ENCODE peak calls at places on chromosomes 7 and 10, in eight cellular contexts. S is HFFc6; B is foreskin melanocyte; U is ecto neural progenitor cell; F is NCI-H1105 treated with DMSO at 0.1 percent for 48 hours; G is NCI-H1092; W is D341Med; H is CD4-positive, alpha-beta T cell. P is an unnamed sample.

GRCh38 chr10:6383099-6383812 is 180.5 kb downstream of the PFKFB3 start:
- DNase-seq in W (no peak), U (no peak), H (no peak), G (no peak), F (no peak), B (peak; percentile 84), S (peak; percentile 30), P (no peak)

GRCh38 chr7:40316176-40316575 is 181.4 kb downstream of the SUGCT start:
- DNase-seq in G (no peak), S (no peak), U (no peak), H (no peak), W (no peak), B (peak; percentile 56), F (no peak), P (no peak)

GRCh38 chr7:651032-651728 is 75.3 kb upstream of the DNAAF5 start:
- DNase-seq in S (no peak), G (no peak), H (no peak), F (no peak), B (no peak), W (no peak), U (no peak), P (no peak)

GRCh38 chr7:83684928-83685327 is 36.0 kb upstream of the SEMA3E start:
- DNase-seq in F (no peak), B (no peak), H (no peak), W (no peak), U (no peak), S (no peak), G (no peak), P (no peak)

GRCh38 chr7:93810571-93810970 is 80.0 kb downstream of the TFPI2 start:
- DNase-seq in S (no peak), H (no peak), B (no peak), U (no peak), G (no peak), F (no peak), W (no peak), P (no peak)

GRCh38 chr7:7653140-7653539 is 12.6 kb downstream of the UMAD1 start:
- DNase-seq in W (no peak), U (no peak), H (no peak), G (no peak), S (no peak), F (no peak), B (no peak), P (no peak)

GRCh38 chr10:44520651-44521050 is 135.8 kb upstream of the CXCL12 start:
- DNase-seq in F (no peak), H (no peak), U (no peak), S (peak; percentile 31), G (no peak), B (no peak), W (no peak), P (no peak)

GRCh38 chr10:106708521-106708920 is 456.0 kb downstream of the SORCS1 start:
- DNase-seq in S (no peak), W (no peak), H (no peak), B (no peak), U (no peak), G (no peak), F (no peak), P (no peak)

GRCh38 chr7:49776994-49777393 is 3.6 kb downstream of the VWC2 start:
- DNase-seq in F (no peak), S (no peak), H (no peak), B (no peak), W (no peak), U (peak; percentile 58), G (no peak), P (no peak)

GRCh38 chr7:1854521-1855395 is 184.7 kb downstream of the ELFN1 start:
- DNase-seq in G (no peak), F (no peak), U (peak; percentile 46), B (no peak), W (no peak), H (no peak), S (no peak), P (no peak)

GRCh38 chr10:92689663-92690210 is at the start of gene HHEX:
- DNase-seq in G (peak; percentile 3), H (no peak), S (no peak), F (no peak), U (peak; percentile 64), W (peak; percentile 86), B (peak; percentile 26), P (peak; percentile 49)

GRCh38 chr7:23615331-23615730 is 18.1 kb downstream of the CCDC126 start:
- DNase-seq in G (no peak), U (no peak), W (no peak), F (no peak), H (no peak), B (no peak), S (no peak), P (no peak)

GRCh38 chr7:138892808-138893207 is 88.4 kb downstream of the KIAA1549 start:
- DNase-seq in H (no peak), G (no peak), F (no peak), W (no peak), B (no peak), U (no peak), S (no peak), P (peak; percentile 57)

GRCh38 chr10:88023676-88024075 is 160.3 kb downstream of the PTEN start:
- DNase-seq in U (no peak), H (no peak), S (no peak), B (no peak), G (no peak), W (no peak), F (no peak), P (no peak)

GRCh38 chr10:17974505-17974904 is 22.8 kb downstream of the SLC39A12 start:
- DNase-seq in W (no peak), U (no peak), H (no peak), G (no peak), B (no peak), F (no peak), S (no peak), P (no peak)

GRCh38 chr7:133230591-133231194 is 22.2 kb upstream of the EXOC4 start:
- DNase-seq in U (peak; percentile 58), W (peak; percentile 53), G (peak; percentile 48), H (peak; percentile 27), S (peak; percentile 44), B (peak; percentile 51), F (peak; percentile 48), P (no peak)

GRCh38 chr10:22666287-22667092 is 47.9 kb downstream of the PIP4K2A start:
- DNase-seq in W (no peak), S (no peak), F (no peak), G (no peak), H (peak; percentile 58), U (no peak), B (no peak), P (no peak)

GRCh38 chr7:46035166-46035565 is 114.1 kb upstream of the IGFBP3 start:
- DNase-seq in U (no peak), H (no peak), S (no peak), B (no peak), F (no peak), W (no peak), G (no peak), P (no peak)

GRCh38 chr10:96133135-96133534 is 3.0 kb downstream of the ZNF518A start:
- DNase-seq in H (no peak), F (no peak), W (no peak), B (no peak), G (no peak), S (peak; percentile 5), U (no peak), P (no peak)

GRCh38 chr7:36244429-36244828 is 91.4 kb downstream of the EEPD1 start:
- DNase-seq in G (no peak), F (no peak), U (no peak), S (no peak), B (no peak), H (no peak), W (no peak), P (no peak)

GRCh38 chr10:110860576-110861241 is 11.0 kb upstream of the PDCD4 start:
- DNase-seq in F (no peak), G (no peak), U (no peak), H (peak; percentile 51), S (no peak), W (no peak), B (no peak), P (peak; percentile 34)

GRCh38 chr7:5237286-5237685 is 45.5 kb upstream of the SLC29A4 start:
- DNase-seq in S (peak; percentile 20), B (peak; percentile 54), G (no peak), H (no peak), U (no peak), W (no peak), F (no peak), P (no peak)

GRCh38 chr7:151378011-151378410 is 31.8 kb downstream of the WDR86 start:
- DNase-seq in H (no peak), G (no peak), U (no peak), W (peak; percentile 8), B (no peak), F (no peak), S (no peak), P (no peak)

GRCh38 chr10:5198386-5198785 is 1.7 kb downstream of the AKR1C4 start:
- DNase-seq in F (no peak), W (no peak), G (no peak), S (no peak), U (no peak), B (no peak), H (no peak), P (no peak)

GRCh38 chr10:132990684-132991545 is 48.5 kb upstream of the CFAP46 start:
- DNase-seq in F (no peak), G (no peak), S (no peak), B (no peak), H (no peak), W (no peak), U (no peak), P (no peak)

GRCh38 chr10:47040681-47041080 is 129.5 kb downstream of the PTPN20 start:
- DNase-seq in B (no peak), W (no peak), F (no peak), G (no peak), H (no peak), U (no peak), S (no peak), P (no peak)

GRCh38 chr7:119175916-119176627 is 951.6 kb downstream of the ANKRD7 start:
- DNase-seq in S (peak; percentile 36), B (peak; percentile 71), U (peak; percentile 68), F (peak; percentile 70), H (no peak), G (peak; percentile 81), W (peak; percentile 48), P (peak; percentile 62)

GRCh38 chr10:70990661-70991060 is 102.3 kb upstream of the PCBD1 start:
- DNase-seq in B (no peak), W (no peak), G (no peak), H (no peak), S (no peak), F (no peak), U (no peak), P (no peak)

P was measured in DMS153.